ENCODE peak calls at places on chromosome 1, in eight cellular contexts. H is mammary epithelial cell; Q is psoas muscle; N is adipocyte; R is tibial nerve; D is heart left ventricle; O is cardiac muscle cell; I is CD8-positive, alpha-beta T cell. G is an unnamed sample.

GRCh38 chr1:182181167-182181572 is 119.7 kb upstream of the ZNF648 start:
- DNase-seq in H (peak; percentile 89), Q (no peak), N (no peak), R (no peak), D (no peak), O (no peak), I (no peak), G (no peak)

GRCh38 chr1:110136911-110137310 is 13.4 kb upstream of the SLC6A17 start:
- DNase-seq in H (no peak), Q (no peak), N (no peak), R (no peak), D (peak; percentile 49), O (no peak), I (peak; percentile 22), G (no peak)

GRCh38 chr1:79193211-79194079 is 186.9 kb upstream of the ADGRL4 start:
- DNase-seq in H (peak; percentile 74), Q (no peak), N (peak; percentile 74), R (no peak), D (no peak), O (peak; percentile 82), I (no peak), G (peak; percentile 2)

GRCh38 chr1:37472281-37472680 is 2.1 kb upstream of the ZC3H12A start:
- DNase-seq in H (no peak), Q (no peak), N (no peak), R (no peak), D (no peak), O (no peak), I (no peak), G (no peak)

GRCh38 chr1:207241164-207241934 is 80.1 kb upstream of the CD55 start:
- DNase-seq in H (no peak), Q (no peak), N (peak; percentile 11), R (no peak), D (no peak), O (no peak), I (no peak), G (peak; percentile 52)

GRCh38 chr1:7641587-7642417 is 129.3 kb upstream of the VAMP3 start:
- DNase-seq in H (no peak), Q (no peak), N (no peak), R (no peak), D (no peak), O (no peak), I (no peak), G (no peak)

GRCh38 chr1:240145120-240145519 is 53.4 kb downstream of the FMN2 start:
- DNase-seq in H (no peak), Q (no peak), N (no peak), R (no peak), D (no peak), O (no peak), I (no peak), G (no peak)

GRCh38 chr1:160149706-160150105 is 1.7 kb upstream of the ATP1A4 start:
- DNase-seq in H (no peak), Q (no peak), N (peak; percentile 91), R (no peak), D (no peak), O (peak; percentile 48), I (no peak), G (no peak)

GRCh38 chr1:90000934-90001676 is 6.2 kb downstream of the ZNF326 start:
- DNase-seq in H (no peak), Q (no peak), N (no peak), R (no peak), D (no peak), O (no peak), I (no peak), G (no peak)

GRCh38 chr1:184387069-184387870 is 441 bp downstream of the C1orf21 start:
- DNase-seq in H (peak; percentile 45), Q (peak; percentile 49), N (peak; percentile 59), R (peak; percentile 17), D (peak; percentile 54), O (peak; percentile 31), I (peak; percentile 55), G (peak; percentile 48)

GRCh38 chr1:44820945-44821715 is 12.8 kb downstream of the BTBD19 start:
- DNase-seq in H (no peak), Q (no peak), N (no peak), R (no peak), D (no peak), O (no peak), I (no peak), G (no peak)

GRCh38 chr1:155254714-155255242 is 505 bp downstream of the ENTREP3 start:
- DNase-seq in H (no peak), Q (peak; percentile 46), N (peak; percentile 58), R (no peak), D (peak; percentile 55), O (no peak), I (no peak), G (peak; percentile 46)

GRCh38 chr1:157110686-157111085 is 11.1 kb upstream of the ETV3L start:
- DNase-seq in H (no peak), Q (no peak), N (no peak), R (no peak), D (no peak), O (no peak), I (no peak), G (no peak)
- H3K36me3 ChIP-seq in H (no peaks in the 10 kb centered on the region), Q (no peaks in the 10 kb centered on the region), N (no peaks in the 10 kb centered on the region), R (no peaks in the 10 kb centered on the region), D (no peaks in the 10 kb centered on the region), O (no peaks in the 10 kb centered on the region), I (no peaks in the 10 kb centered on the region), G (no peaks in the 10 kb centered on the region)

GRCh38 chr1:26783646-26784022 is 4.1 kb upstream of the PIGV start:
- DNase-seq in H (no peak), Q (no peak), N (no peak), R (no peak), D (no peak), O (no peak), I (no peak), G (no peak)
- H3K9me3 ChIP-seq in H (no peaks in the 10 kb centered on the region), Q (no peaks in the 10 kb centered on the region), N (no peaks in the 10 kb centered on the region), R (no peaks in the 10 kb centered on the region), D (no peaks in the 10 kb centered on the region), O (no peaks in the 10 kb centered on the region), I (no peaks in the 10 kb centered on the region), G (no peaks in the 10 kb centered on the region)

GRCh38 chr1:236175642-236176336 is 33.5 kb downstream of the GPR137B start:
- DNase-seq in H (no peak), Q (no peak), N (no peak), R (no peak), D (no peak), O (no peak), I (no peak), G (no peak)

GRCh38 chr1:236176337-236177336 is 34.3 kb downstream of the GPR137B start:
- DNase-seq in H (no peak), Q (no peak), N (no peak), R (no peak), D (no peak), O (peak; percentile 19), I (no peak), G (no peak)

GRCh38 chr1:236168716-236169429 is 26.5 kb downstream of the GPR137B start:
- DNase-seq in H (no peak), Q (peak; percentile 63), N (no peak), R (peak; percentile 54), D (peak; percentile 68), O (peak; percentile 87), I (no peak), G (peak; percentile 30)

GRCh38 chr1:236172041-236172579 is 29.8 kb downstream of the GPR137B start:
- DNase-seq in H (no peak), Q (no peak), N (peak; percentile 49), R (no peak), D (no peak), O (peak; percentile 10), I (no peak), G (no peak)

GRCh38 chr1:236173174-236173767 is 30.9 kb downstream of the GPR137B start:
- DNase-seq in H (no peak), Q (no peak), N (no peak), R (no peak), D (no peak), O (no peak), I (no peak), G (no peak)
- H3K4me3 ChIP-seq in H (no peak overlapping the region), Q (no peak overlapping the region), N (no peak overlapping the region), R (no peak overlapping the region), D (no peak overlapping the region), O (no peak overlapping the region), I (no peak overlapping the region), G (no peak overlapping the region)

DNA sequence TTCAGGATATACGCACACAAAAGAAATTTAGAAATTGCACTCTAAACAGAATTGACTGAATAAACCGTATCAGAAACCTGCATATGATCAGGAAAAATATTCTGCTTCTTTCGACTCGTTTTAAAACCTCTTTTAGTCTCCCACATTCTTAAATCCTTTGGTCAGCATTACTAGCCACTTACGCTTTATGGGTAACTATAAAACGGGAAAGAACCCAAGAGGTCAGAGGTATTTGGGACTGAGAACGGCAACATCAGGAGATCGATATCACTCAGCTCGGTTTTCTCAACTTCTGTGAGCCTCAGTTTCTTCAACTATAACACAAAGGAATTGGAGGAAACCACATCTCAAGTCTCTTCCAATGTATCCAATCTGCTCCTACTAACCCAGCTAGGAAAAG is 36.4 kb upstream of the ANGPTL7 start:
- DNase-seq in H (no peak), Q (no peak), N (no peak), R (no peak), D (no peak), O (no peak), I (no peak), G (no peak)
- H3K36me3 ChIP-seq in H (no peaks in the 10 kb centered on the region), Q (peaks cover 80% of the 10 kb centered on the region), N (peaks cover 62% of the 10 kb centered on the region), R (peaks cover 49% of the 10 kb centered on the region), D (peaks cover 73% of the 10 kb centered on the region), O (peaks cover 20% of the 10 kb centered on the region), I (peaks cover 45% of the 10 kb centered on the region), G (peaks cover 46% of the 10 kb centered on the region)

GRCh38 chr1:152565115-152565514 is 1.5 kb downstream of the LCE3E start:
- DNase-seq in H (no peak), Q (no peak), N (no peak), R (no peak), D (no peak), O (no peak), I (no peak), G (no peak)
- H3K9me3 ChIP-seq in H (peaks cover 4% of the 10 kb centered on the region), Q (peaks cover 11% of the 10 kb centered on the region), N (peaks cover 25% of the 10 kb centered on the region), R (peaks cover 4% of the 10 kb centered on the region), D (peaks cover 11% of the 10 kb centered on the region), O (no peaks in the 10 kb centered on the region), I (no peaks in the 10 kb centered on the region), G (peaks cover 2% of the 10 kb centered on the region)

GRCh38 chr1:211521102-211521815 is 29.3 kb upstream of the RD3 start:
- DNase-seq in H (no peak), Q (no peak), N (no peak), R (no peak), D (no peak), O (no peak), I (no peak), G (no peak)
- H3K4me3 ChIP-seq in H (no peak overlapping the region), Q (no peak overlapping the region), N (no peak overlapping the region), R (no peak overlapping the region), D (no peak overlapping the region), O (no peak overlapping the region), I (no peak overlapping the region), G (no peak overlapping the region)